ENCODE peak calls at places on chromosome 15, in ten cellular contexts. K is stomach; Q is transverse colon; C is stimulated activated CD8-positive, alpha-beta memory T cell treated with anti-CD3 and anti-CD28 coated beads, Interleukin-15, amount 100 ng/mL, for 4 hours; O is hepatocyte; J is IMR-90; Y is activated CD4-positive, alpha-beta T cell treated with anti-CD3 and anti-CD28 coated beads, Interleukin-2, amount 10 ng/mL, durations not matched to agents 7 days and 5 days; N is activated naive CD8-positive, alpha-beta T cell treated with anti-CD3 and anti-CD28 coated beads, Interleukin-2, amount 50 U/mL, for 24 hours; R is CD8-positive, alpha-beta memory T cell; S is ovary. B is an unnamed sample.

GRCh38 chr15:88029696-88030095 is 226.8 kb downstream of the NTRK3 start:
- DNase-seq in C (no peak), O (no peak), Q (no peak), R (no peak), J (no peak), S (no peak), N (no peak), K (no peak), Y (no peak), B (no peak)

GRCh38 chr15:57550640-57551039 is 41.1 kb upstream of the MYZAP start:
- DNase-seq in Q (peak), K (peak), C (no peak), Y (no peak), O (no peak), N (no peak), S (no peak), J (no peak), R (no peak), B (no peak)

GRCh38 chr15:81473177-81473576 is 99.2 kb upstream of the TMC3 start:
- DNase-seq in J (no peak), Q (no peak), S (no peak), C (no peak), N (no peak), K (no peak), Y (no peak), R (no peak), O (no peak), B (no peak)

GRCh38 chr15:68674975-68675374 is 96.2 kb downstream of the CORO2B start:
- DNase-seq in J (peak), Y (no peak), N (no peak), O (no peak), S (no peak), Q (no peak), K (no peak), R (no peak), C (no peak), B (no peak)

GRCh38 chr15:81407679-81408078 is 33.7 kb upstream of the TMC3 start:
- DNase-seq in C (no peak), O (no peak), R (no peak), K (no peak), N (no peak), S (no peak), Y (no peak), J (no peak), Q (no peak), B (no peak)

GRCh38 chr15:27238209-27238608 is 267.2 kb downstream of the GABRG3 start:
- DNase-seq in C (no peak), S (no peak), O (no peak), J (no peak), R (no peak), K (no peak), N (no peak), Y (no peak), Q (no peak), B (no peak)

GRCh38 chr15:81504170-81504905 is 130.3 kb upstream of the TMC3 start:
- DNase-seq in S (no peak), O (no peak), C (no peak), N (no peak), Q (no peak), K (no peak), Y (no peak), R (no peak), J (peak), B (no peak)

GRCh38 chr15:70856884-70857546 is 3.1 kb upstream of the LARP6 start:
- DNase-seq in C (no peak), O (peak), K (peak), J (peak), Q (peak), R (no peak), S (peak), N (no peak), Y (no peak), B (no peak)

GRCh38 chr15:71601038-71601869 is 209.1 kb upstream of the NR2E3 start:
- DNase-seq in R (no peak), S (no peak), N (no peak), K (peak), C (no peak), O (peak), Q (no peak), J (peak), Y (no peak), B (no peak)

GRCh38 chr15:26974120-26974780 is 3.3 kb downstream of the GABRG3 start:
- DNase-seq in J (peak), S (no peak), K (no peak), R (no peak), N (no peak), C (no peak), Q (no peak), Y (no peak), O (peak), B (no peak)

GRCh38 chr15:63601026-63601726 is 4.0 kb downstream of the FBXL22 start:
- DNase-seq in S (no peak), K (no peak), R (peak), C (no peak), J (peak), O (peak), Y (peak), Q (peak), N (peak), B (peak)

GRCh38 chr15:60392986-60393811 is 4.6 kb downstream of the ANXA2 start:
- DNase-seq in S (peak), Q (peak), N (no peak), R (no peak), Y (no peak), J (peak), O (peak), K (peak), C (no peak), B (no peak)

GRCh38 chr15:31271224-31271635 is 55.4 kb upstream of the KLF13 start:
- DNase-seq in N (no peak), C (no peak), J (no peak), S (no peak), Q (no peak), K (peak), O (no peak), R (no peak), Y (peak), B (no peak)

GRCh38 chr15:90184119-90184785 is 16.9 kb upstream of the SEMA4B start:
- DNase-seq in Q (peak), O (peak), C (no peak), N (peak), J (no peak), R (no peak), S (peak), K (peak), Y (no peak), B (no peak)

GRCh38 chr15:94760348-94760747 is 529.0 kb downstream of the MCTP2 start:
- DNase-seq in N (no peak), J (no peak), O (no peak), R (no peak), Q (no peak), Y (no peak), K (no peak), C (no peak), S (no peak), B (no peak)

GRCh38 chr15:77500986-77501385 is 80.3 kb downstream of the HMG20A start:
- DNase-seq in Q (no peak), N (no peak), C (no peak), O (no peak), K (no peak), S (no peak), J (peak), Y (no peak), R (no peak), B (no peak)

GRCh38 chr15:99130765-99131440 is 26.0 kb downstream of the SYNM start:
- DNase-seq in R (no peak), Y (no peak), Q (no peak), N (no peak), S (no peak), K (no peak), J (no peak), O (no peak), C (no peak), B (no peak)

GRCh38 chr15:92801412-92801773 is 98.7 kb upstream of the CHD2 start:
- DNase-seq in Q (peak), S (no peak), R (no peak), Y (no peak), N (no peak), O (no peak), K (no peak), J (peak), C (no peak), B (no peak)

GRCh38 chr15:72585659-72586058 is 68.8 kb upstream of the GOLGA6B start:
- DNase-seq in O (no peak), J (peak), N (no peak), R (no peak), Q (no peak), K (no peak), Y (no peak), C (no peak), S (no peak), B (no peak)

GRCh38 chr15:34331809-34332208 is 5.8 kb downstream of the SLC12A6 start:
- DNase-seq in C (no peak), R (peak), J (no peak), K (no peak), N (no peak), O (no peak), Y (no peak), S (no peak), Q (no peak), B (peak)

GRCh38 chr15:98778263-98778959 is 130.1 kb downstream of the IGF1R start:
- DNase-seq in Y (no peak), S (no peak), R (no peak), C (no peak), O (no peak), K (no peak), J (no peak), Q (no peak), N (no peak), B (no peak)

GRCh38 chr15:56759450-56759845 is 26.1 kb upstream of the ZNF280D start:
- DNase-seq in K (peak), Y (no peak), R (no peak), S (no peak), Q (peak), J (peak), N (no peak), C (no peak), O (no peak), B (no peak)

GRCh38 chr15:99232740-99233139 is 16.6 kb downstream of the TTC23 start:
- DNase-seq in Y (no peak), Q (no peak), C (no peak), O (no peak), J (no peak), R (no peak), K (no peak), S (no peak), N (no peak), B (no peak)

GRCh38 chr15:39153718-39154117 is 427.2 kb upstream of the THBS1 start:
- DNase-seq in N (no peak), K (no peak), J (peak), S (no peak), C (no peak), O (peak), Q (peak), Y (no peak), R (no peak), B (no peak)

GRCh38 chr15:47812436-47813109 is 95.3 kb downstream of the SEMA6D start:
- DNase-seq in O (peak), Q (no peak), S (no peak), Y (no peak), N (no peak), C (no peak), J (peak), K (no peak), R (no peak), B (no peak)

GRCh38 chr15:39312984-39313383 is 267.9 kb upstream of the THBS1 start:
- DNase-seq in Q (peak), Y (no peak), O (peak), J (no peak), K (no peak), R (no peak), N (no peak), C (no peak), S (no peak), B (no peak)

GRCh38 chr15:78415284-78415683 is 22.7 kb upstream of the IREB2 start:
- DNase-seq in S (no peak), J (no peak), O (peak), N (no peak), Y (no peak), C (no peak), R (no peak), K (no peak), Q (no peak), B (no peak)

GRCh38 chr15:78374436-78375393 is 34.6 kb downstream of the CRABP1 start:
- DNase-seq in R (no peak), J (no peak), O (peak), S (no peak), N (peak), Q (peak), K (peak), Y (peak), C (no peak), B (no peak)

GRCh38 chr15:70437882-70438331 is 325.5 kb downstream of the UACA start:
- DNase-seq in S (no peak), K (no peak), R (no peak), N (no peak), C (no peak), Q (no peak), J (no peak), O (no peak), Y (no peak), B (no peak)

GRCh38 chr15:73994912-73995622 is 551 bp downstream of the PML start:
- DNase-seq in N (no peak), O (no peak), S (peak), C (no peak), Y (peak), Q (peak), J (no peak), R (peak), K (no peak), B (peak)

B was measured in CD4-positive, alpha-beta memory T cell.